ENCODE peak calls at places on chromosomes 5 and 9, in seven cellular contexts. S, Q, R, P, L, T and V are unnamed samples.

GRCh38 chr9:80369641-80370040 is 797.9 kb downstream of the TLE4 start:
- DNase-seq in S (no peak), Q (no peak), R (no peak), P (no peak), L (no peak), T (no peak), V (no peak)

GRCh38 chr9:113219972-113220371 is 1.1 kb downstream of the FKBP15 start:
- DNase-seq in S (no peak), Q (no peak), R (no peak), P (no peak), L (no peak), T (no peak), V (no peak)

GRCh38 chr5:113574417-113574816 is 60.9 kb downstream of the YTHDC2 start:
- DNase-seq in S (no peak), Q (no peak), R (no peak), P (no peak), L (peak), T (no peak), V (peak)

GRCh38 chr5:149801307-149801985 is 71.3 kb downstream of the PPARGC1B start:
- DNase-seq in S (no peak), Q (no peak), R (no peak), P (no peak), L (no peak), T (no peak), V (no peak)

GRCh38 chr5:60577116-60577515 is 122.8 kb downstream of the DEPDC1B start:
- DNase-seq in S (no peak), Q (no peak), R (no peak), P (no peak), L (no peak), T (no peak), V (no peak)

GRCh38 chr5:143514915-143515314 is 111.4 kb upstream of the NR3C1 start:
- DNase-seq in S (no peak), Q (no peak), R (no peak), P (no peak), L (no peak), T (no peak), V (peak)

GRCh38 chr5:158519433-158520025 is 580.2 kb downstream of the EBF1 start:
- DNase-seq in S (no peak), Q (no peak), R (no peak), P (no peak), L (no peak), T (no peak), V (no peak)

GRCh38 chr5:40973364-40974004 is 64.2 kb downstream of the C7 start:
- DNase-seq in S (no peak), Q (no peak), R (no peak), P (no peak), L (no peak), T (no peak), V (no peak)

GRCh38 chr5:37738057-37738691 is 101.7 kb downstream of the GDNF start:
- DNase-seq in S (no peak), Q (peak), R (no peak), P (no peak), L (peak), T (no peak), V (peak)

GRCh38 chr9:34995288-34996060 is 5.9 kb downstream of the DNAJB5 start:
- DNase-seq in S (no peak), Q (no peak), R (no peak), P (no peak), L (no peak), T (no peak), V (no peak)

GRCh38 chr9:137309368-137310189 is 7.5 kb upstream of the NRARP start:
- DNase-seq in S (no peak), Q (no peak), R (no peak), P (peak), L (no peak), T (no peak), V (no peak)

GRCh38 chr9:110752766-110753165 is 84.2 kb downstream of the MUSK start:
- DNase-seq in S (no peak), Q (no peak), R (no peak), P (no peak), L (peak), T (no peak), V (peak)

GRCh38 chr5:56671571-56671970 is 143.8 kb upstream of the MAP3K1 start:
- DNase-seq in S (no peak), Q (no peak), R (no peak), P (no peak), L (no peak), T (no peak), V (no peak)

GRCh38 chr5:73446631-73447233 is 1.8 kb downstream of the FOXD1 start:
- DNase-seq in S (no peak), Q (no peak), R (no peak), P (peak), L (no peak), T (no peak), V (no peak)

GRCh38 chr5:15446552-15446951 is 53.4 kb upstream of the FBXL7 start:
- DNase-seq in S (no peak), Q (no peak), R (no peak), P (no peak), L (no peak), T (no peak), V (no peak)

GRCh38 chr5:59099270-59099994 is 516.6 kb downstream of the RAB3C start:
- DNase-seq in S (no peak), Q (no peak), R (no peak), P (no peak), L (peak), T (no peak), V (no peak)